ENCODE peak calls at places on chromosomes 5 and 9, in seven cellular contexts. One of them, this sample, is unnamed.

GRCh38 chr5:989961-990530 is 18.6 kb upstream of the NKD2 start:
- DNase-seq in GM20000: no peak
- DNase-seq in MM.1S: no peak
- DNase-seq in right atrium auricular region: peak
- DNase-seq in fibroblast of lung: no peak
- DNase-seq in colonic mucosa: peak
- DNase-seq in adrenal gland: peak
- DNase-seq in this sample: peak

GRCh38 chr5:147918899-147919298 is 12.6 kb upstream of the C5orf46 start:
- DNase-seq in colonic mucosa: no peak
- DNase-seq in adrenal gland: no peak
- DNase-seq in fibroblast of lung: no peak
- DNase-seq in MM.1S: no peak
- DNase-seq in GM20000: no peak
- DNase-seq in right atrium auricular region: no peak
- DNase-seq in this sample: no peak

GRCh38 chr9:97041898-97042297 is 3.0 kb upstream of the CTSV start:
- DNase-seq in right atrium auricular region: no peak
- DNase-seq in fibroblast of lung: no peak
- DNase-seq in MM.1S: no peak
- DNase-seq in GM20000: no peak
- DNase-seq in colonic mucosa: peak
- DNase-seq in adrenal gland: no peak
- DNase-seq in this sample: peak

GRCh38 chr5:168651654-168652053 is 72.5 kb upstream of the PANK3 start:
- DNase-seq in MM.1S: no peak
- DNase-seq in GM20000: no peak
- DNase-seq in adrenal gland: no peak
- DNase-seq in fibroblast of lung: peak
- DNase-seq in right atrium auricular region: peak
- DNase-seq in colonic mucosa: no peak
- DNase-seq in this sample: no peak

GRCh38 chr9:90807006-90807405 is 5.4 kb downstream of the SYK start:
- DNase-seq in MM.1S: no peak
- DNase-seq in fibroblast of lung: no peak
- DNase-seq in adrenal gland: no peak
- DNase-seq in GM20000: no peak
- DNase-seq in right atrium auricular region: no peak
- DNase-seq in colonic mucosa: no peak
- DNase-seq in this sample: no peak

GRCh38 chr9:116095403-116095802 is 58.2 kb upstream of the PAPPA start:
- DNase-seq in MM.1S: no peak
- DNase-seq in colonic mucosa: no peak
- DNase-seq in right atrium auricular region: no peak
- DNase-seq in adrenal gland: no peak
- DNase-seq in fibroblast of lung: no peak
- DNase-seq in GM20000: no peak
- DNase-seq in this sample: no peak

GRCh38 chr5:76388236-76388635 is 14.8 kb upstream of the IQGAP2 start:
- DNase-seq in fibroblast of lung: no peak
- DNase-seq in GM20000: no peak
- DNase-seq in MM.1S: no peak
- DNase-seq in colonic mucosa: no peak
- DNase-seq in right atrium auricular region: no peak
- DNase-seq in adrenal gland: no peak
- DNase-seq in this sample: no peak

GRCh38 chr9:92223758-92224157 is 69.7 kb downstream of the IARS1 start:
- DNase-seq in adrenal gland: no peak
- DNase-seq in MM.1S: no peak
- DNase-seq in colonic mucosa: no peak
- DNase-seq in GM20000: no peak
- DNase-seq in fibroblast of lung: no peak
- DNase-seq in right atrium auricular region: no peak
- DNase-seq in this sample: no peak

GRCh38 chr5:1122511-1123284 is 10.8 kb upstream of the SLC12A7 start:
- DNase-seq in adrenal gland: no peak
- DNase-seq in GM20000: no peak
- DNase-seq in fibroblast of lung: no peak
- DNase-seq in colonic mucosa: no peak
- DNase-seq in MM.1S: no peak
- DNase-seq in right atrium auricular region: no peak
- DNase-seq in this sample: no peak

GRCh38 chr9:98450486-98450885 is 195.0 kb upstream of the TBC1D2 start:
- DNase-seq in adrenal gland: no peak
- DNase-seq in fibroblast of lung: peak
- DNase-seq in colonic mucosa: no peak
- DNase-seq in GM20000: no peak
- DNase-seq in right atrium auricular region: no peak
- DNase-seq in MM.1S: no peak
- DNase-seq in this sample: no peak

GRCh38 chr5:150235548-150235895 is 45.7 kb downstream of the SLC6A7 start:
- DNase-seq in colonic mucosa: no peak
- DNase-seq in right atrium auricular region: no peak
- DNase-seq in adrenal gland: no peak
- DNase-seq in fibroblast of lung: no peak
- DNase-seq in GM20000: no peak
- DNase-seq in MM.1S: no peak
- DNase-seq in this sample: no peak

GRCh38 chr9:111828193-111828592 is 33.5 kb upstream of the SHOC1 start:
- DNase-seq in colonic mucosa: no peak
- DNase-seq in right atrium auricular region: no peak
- DNase-seq in MM.1S: no peak
- DNase-seq in fibroblast of lung: peak
- DNase-seq in adrenal gland: no peak
- DNase-seq in GM20000: no peak
- DNase-seq in this sample: no peak

GRCh38 chr5:36669015-36669651 is 62.7 kb downstream of the SLC1A3 start:
- DNase-seq in right atrium auricular region: no peak
- DNase-seq in adrenal gland: no peak
- DNase-seq in MM.1S: no peak
- DNase-seq in GM20000: no peak
- DNase-seq in fibroblast of lung: peak
- DNase-seq in colonic mucosa: no peak
- DNase-seq in this sample: no peak

GRCh38 chr9:6412572-6413364 is at the start of gene UHRF2:
- DNase-seq in fibroblast of lung: peak
- DNase-seq in right atrium auricular region: peak
- DNase-seq in colonic mucosa: peak
- DNase-seq in adrenal gland: peak
- DNase-seq in GM20000: peak
- DNase-seq in MM.1S: peak
- DNase-seq in this sample: peak

GRCh38 chr9:137025120-137025966 is 2.7 kb downstream of the ABCA2 start:
- DNase-seq in right atrium auricular region: no peak
- DNase-seq in GM20000: no peak
- DNase-seq in fibroblast of lung: no peak
- DNase-seq in MM.1S: peak
- DNase-seq in colonic mucosa: peak
- DNase-seq in adrenal gland: no peak
- DNase-seq in this sample: no peak

GRCh38 chr9:31089822-31090221 is 1294.6 kb upstream of the ACO1 start:
- DNase-seq in MM.1S: no peak
- DNase-seq in colonic mucosa: no peak
- DNase-seq in right atrium auricular region: no peak
- DNase-seq in fibroblast of lung: peak
- DNase-seq in adrenal gland: no peak
- DNase-seq in GM20000: no peak
- DNase-seq in this sample: no peak

GRCh38 chr9:131734165-131734610 is 5.7 kb downstream of the RAPGEF1 start:
- DNase-seq in MM.1S: peak
- DNase-seq in GM20000: no peak
- DNase-seq in colonic mucosa: peak
- DNase-seq in adrenal gland: peak
- DNase-seq in fibroblast of lung: peak
- DNase-seq in right atrium auricular region: no peak
- DNase-seq in this sample: no peak

GRCh38 chr5:149959406-149960236 is 937 bp upstream of the SLC26A2 start:
- DNase-seq in fibroblast of lung: peak
- DNase-seq in MM.1S: peak
- DNase-seq in right atrium auricular region: no peak
- DNase-seq in colonic mucosa: no peak
- DNase-seq in adrenal gland: no peak
- DNase-seq in GM20000: peak
- DNase-seq in this sample: no peak

GRCh38 chr9:136056546-136057235 is 38.4 kb downstream of the NACC2 start:
- DNase-seq in adrenal gland: no peak
- DNase-seq in fibroblast of lung: no peak
- DNase-seq in GM20000: no peak
- DNase-seq in colonic mucosa: no peak
- DNase-seq in MM.1S: no peak
- DNase-seq in right atrium auricular region: no peak
- DNase-seq in this sample: peak

GRCh38 chr5:10333154-10334006 is 20.1 kb upstream of the MARCHF6 start:
- DNase-seq in colonic mucosa: peak
- DNase-seq in MM.1S: peak
- DNase-seq in GM20000: peak
- DNase-seq in adrenal gland: peak
- DNase-seq in fibroblast of lung: peak
- DNase-seq in right atrium auricular region: peak
- DNase-seq in this sample: peak

GRCh38 chr5:7857918-7858632 is 7.1 kb upstream of the CFAP90 start:
- DNase-seq in colonic mucosa: no peak
- DNase-seq in adrenal gland: no peak
- DNase-seq in fibroblast of lung: peak
- DNase-seq in GM20000: no peak
- DNase-seq in MM.1S: peak
- DNase-seq in right atrium auricular region: no peak
- DNase-seq in this sample: no peak

GRCh38 chr9:97578846-97579245 is 54.3 kb downstream of the TSTD2 start:
- DNase-seq in colonic mucosa: no peak
- DNase-seq in right atrium auricular region: no peak
- DNase-seq in GM20000: no peak
- DNase-seq in adrenal gland: peak
- DNase-seq in fibroblast of lung: no peak
- DNase-seq in MM.1S: no peak
- DNase-seq in this sample: no peak

DNA sequence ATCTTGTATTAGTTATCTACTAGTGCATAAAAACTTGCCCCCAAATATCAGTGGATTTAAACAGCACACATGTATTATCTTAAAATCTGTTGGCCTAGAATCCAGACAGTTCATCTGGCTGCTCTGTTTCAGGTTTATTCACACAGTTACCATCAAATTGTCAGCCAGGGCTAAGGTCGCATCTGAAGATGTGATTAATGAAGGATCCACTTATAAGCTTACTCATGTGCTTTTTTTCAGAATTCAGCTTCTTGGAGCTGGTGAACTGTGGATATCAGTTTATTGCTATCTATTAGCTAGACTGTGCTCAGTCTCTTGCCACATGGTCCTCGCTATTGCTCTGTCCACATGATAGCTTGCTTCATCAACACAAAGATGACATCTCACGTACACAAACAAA is 81.4 kb downstream of the PRDM9 start:
- DNase-seq in GM20000: no peak
- DNase-seq in MM.1S: no peak
- DNase-seq in adrenal gland: no peak
- DNase-seq in colonic mucosa: no peak
- DNase-seq in right atrium auricular region: no peak
- DNase-seq in fibroblast of lung: no peak
- DNase-seq in this sample: no peak
- TF ChIP-seq CTCF in GM20000: no peak
- TF ChIP-seq CTCF in MM.1S: no peak
- TF ChIP-seq CTCF in adrenal gland: no peak
- TF ChIP-seq CTCF in colonic mucosa: no peak
- TF ChIP-seq CTCF in right atrium auricular region: no peak
- TF ChIP-seq CTCF in fibroblast of lung: no peak
- TF ChIP-seq CTCF in this sample: no peak

DNA sequence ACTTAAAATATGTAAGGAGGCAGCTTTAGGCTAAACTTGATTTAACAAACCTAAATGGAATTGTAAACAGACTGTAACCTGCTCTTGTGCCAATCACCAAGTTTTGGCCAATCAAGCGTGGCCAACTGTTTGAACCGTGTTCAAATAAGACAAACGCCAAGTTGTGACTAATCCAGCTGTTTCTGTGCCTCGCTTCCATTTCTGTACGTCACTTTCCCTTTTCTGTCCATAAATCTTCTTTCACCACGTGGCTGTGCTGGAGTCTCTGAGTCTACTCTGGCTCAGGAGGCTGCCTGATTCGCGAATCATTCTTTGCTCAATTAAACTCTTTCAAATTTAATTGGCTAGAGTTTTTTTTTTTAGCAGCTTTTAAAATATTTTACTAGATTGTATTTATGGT is 71.3 kb downstream of the LIX1 start:
- DNase-seq in GM20000: no peak
- DNase-seq in colonic mucosa: peak
- DNase-seq in right atrium auricular region: no peak
- DNase-seq in MM.1S: no peak
- DNase-seq in adrenal gland: peak
- DNase-seq in fibroblast of lung: peak
- DNase-seq in this sample: no peak
- TF ChIP-seq CTCF in GM20000: no peak
- TF ChIP-seq CTCF in colonic mucosa: no peak
- TF ChIP-seq CTCF in right atrium auricular region: no peak
- TF ChIP-seq CTCF in MM.1S: no peak
- TF ChIP-seq CTCF in adrenal gland: no peak
- TF ChIP-seq CTCF in fibroblast of lung: no peak
- TF ChIP-seq CTCF in this sample: no peak

GRCh38 chr9:125839322-125839721 is 92.1 kb downstream of the PBX3 start:
- DNase-seq in adrenal gland: no peak
- DNase-seq in right atrium auricular region: no peak
- DNase-seq in MM.1S: no peak
- DNase-seq in fibroblast of lung: no peak
- DNase-seq in colonic mucosa: no peak
- DNase-seq in GM20000: no peak
- DNase-seq in this sample: no peak

GRCh38 chr9:125841444-125841843 is 94.3 kb downstream of the PBX3 start:
- DNase-seq in colonic mucosa: no peak
- DNase-seq in fibroblast of lung: no peak
- DNase-seq in adrenal gland: no peak
- DNase-seq in right atrium auricular region: no peak
- DNase-seq in GM20000: no peak
- DNase-seq in MM.1S: no peak
- DNase-seq in this sample: no peak

GRCh38 chr9:125829743-125830142 is 82.6 kb downstream of the PBX3 start:
- DNase-seq in fibroblast of lung: peak
- DNase-seq in GM20000: peak
- DNase-seq in colonic mucosa: no peak
- DNase-seq in MM.1S: no peak
- DNase-seq in right atrium auricular region: no peak
- DNase-seq in adrenal gland: no peak
- DNase-seq in this sample: no peak

DNA sequence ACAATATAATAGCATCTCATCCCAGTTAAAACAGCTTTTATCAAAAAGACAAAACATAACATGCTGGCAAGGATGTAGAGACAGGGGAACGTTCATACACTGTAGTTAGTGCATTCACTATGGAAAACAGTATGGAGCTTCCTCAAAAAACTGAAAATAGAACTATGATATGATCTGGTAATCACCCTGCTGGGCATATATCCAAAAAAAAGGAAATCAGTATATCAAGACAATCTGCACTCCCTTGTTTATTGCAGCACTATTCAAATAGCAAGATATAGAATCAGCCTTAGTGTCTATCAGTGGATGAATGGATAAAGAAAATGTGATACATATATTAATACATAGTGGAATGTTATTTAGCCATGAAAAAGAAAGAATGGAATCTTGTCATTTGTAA is 88.5 kb downstream of the PBX3 start:
- DNase-seq in GM20000: no peak
- DNase-seq in colonic mucosa: no peak
- DNase-seq in fibroblast of lung: no peak
- DNase-seq in right atrium auricular region: no peak
- DNase-seq in MM.1S: no peak
- DNase-seq in adrenal gland: no peak
- DNase-seq in this sample: no peak
- TF ChIP-seq CTCF in GM20000: no peak
- TF ChIP-seq CTCF in colonic mucosa: no peak
- TF ChIP-seq CTCF in fibroblast of lung: no peak
- TF ChIP-seq CTCF in right atrium auricular region: no peak
- TF ChIP-seq CTCF in MM.1S: no peak
- TF ChIP-seq CTCF in adrenal gland: no peak
- TF ChIP-seq CTCF in this sample: no peak

GRCh38 chr9:20611751-20612287 is 10.5 kb downstream of the MLLT3 start:
- DNase-seq in colonic mucosa: no peak
- DNase-seq in GM20000: no peak
- DNase-seq in right atrium auricular region: no peak
- DNase-seq in MM.1S: no peak
- DNase-seq in fibroblast of lung: peak
- DNase-seq in adrenal gland: no peak
- DNase-seq in this sample: no peak
- TF ChIP-seq CTCF in colonic mucosa: no peak
- TF ChIP-seq CTCF in GM20000: no peak
- TF ChIP-seq CTCF in right atrium auricular region: no peak
- TF ChIP-seq CTCF in MM.1S: peak
- TF ChIP-seq CTCF in fibroblast of lung: peak
- TF ChIP-seq CTCF in adrenal gland: peak
- TF ChIP-seq CTCF in this sample: peak